ENCODE peak calls at places on chromosome 7, in nine cellular contexts. N is AG09309; D is HT1080; F is astrocyte of the spinal cord; K is activated CD8-positive, alpha-beta memory T cell treated with anti-CD3 and anti-CD28 coated beads for 24 hours; C is stimulated activated CD8-positive, alpha-beta memory T cell treated with anti-CD3 and anti-CD28 coated beads, Interleukin-2, amount 100 ng/mL, for 48 hours; S is activated T-cell treated with anti-CD3 and anti-CD28 coated beads, Interleukin-2, amount 50 U/mL, for 72 hours; H is HCT116; A is A549. G is an unnamed sample.

GRCh38 chr7:87886875-87887274 is 10.6 kb downstream of the DBF4 start:
- DNase-seq in H (peak; percentile 3), A (peak; percentile 41), D (peak; percentile 20), K (no peak), F (peak; percentile 67), S (no peak), N (peak; percentile 28), C (no peak), G (no peak)

GRCh38 chr7:6641305-6642035 is 4.4 kb downstream of the ZNF316 start:
- DNase-seq in K (no peak), F (no peak), D (no peak), C (no peak), N (no peak), A (no peak), S (no peak), H (no peak), G (no peak)

GRCh38 chr7:54956865-54957264 is 62.0 kb upstream of the EGFR start:
- DNase-seq in S (no peak), C (no peak), H (no peak), A (no peak), D (no peak), N (no peak), K (no peak), F (no peak), G (no peak)

GRCh38 chr7:99897688-99898357 is 21.0 kb upstream of the OR2AE1 start:
- DNase-seq in K (no peak), C (no peak), S (peak; percentile 8), D (no peak), H (no peak), A (no peak), F (no peak), N (no peak), G (no peak)

GRCh38 chr7:118312966-118313365 is 88.5 kb downstream of the ANKRD7 start:
- DNase-seq in C (no peak), H (no peak), K (no peak), S (peak; percentile 8), D (no peak), N (no peak), F (peak; percentile 30), A (no peak), G (no peak)

GRCh38 chr7:16747095-16747494 is 6.5 kb upstream of the TSPAN13 start:
- DNase-seq in D (no peak), H (no peak), C (no peak), A (no peak), F (no peak), S (no peak), K (no peak), N (no peak), G (no peak)

GRCh38 chr7:7321681-7322080 is 139.3 kb downstream of the C1GALT1 start:
- DNase-seq in D (peak; percentile 44), S (no peak), A (peak; percentile 29), F (peak; percentile 5), K (no peak), N (no peak), H (no peak), C (no peak), G (no peak)

GRCh38 chr7:129376076-129376777 is 58.0 kb upstream of the STRIP2 start:
- DNase-seq in N (no peak), S (peak; percentile 70), C (peak; percentile 29), K (no peak), H (peak; percentile 32), D (peak; percentile 17), A (peak; percentile 61), F (peak; percentile 27), G (peak; percentile 60)

GRCh38 chr7:7271094-7271874 is 88.9 kb downstream of the C1GALT1 start:
- DNase-seq in N (no peak), D (no peak), H (no peak), F (peak; percentile 17), K (no peak), C (no peak), S (no peak), A (no peak), G (no peak)

GRCh38 chr7:44325181-44325671 is at the start of gene CAMK2B:
- DNase-seq in A (no peak), H (no peak), D (no peak), K (no peak), N (no peak), C (no peak), F (no peak), S (no peak), G (no peak)

GRCh38 chr7:135601182-135601581 is 43.5 kb downstream of the NUP205 start:
- DNase-seq in S (no peak), C (no peak), K (no peak), F (peak; percentile 41), A (no peak), N (peak; percentile 4), H (no peak), D (no peak), G (no peak)

GRCh38 chr7:73829505-73829904 is 1.3 kb upstream of the CLDN4 start:
- DNase-seq in D (no peak), N (no peak), S (no peak), H (no peak), C (no peak), A (no peak), K (no peak), F (no peak), G (no peak)

GRCh38 chr7:29207469-29207868 is 12.9 kb downstream of the CHN2 start:
- DNase-seq in N (no peak), D (peak; percentile 19), A (no peak), H (no peak), C (no peak), F (peak; percentile 2), S (no peak), K (no peak), G (no peak)

GRCh38 chr7:2521952-2522591 is 2.5 kb downstream of the LFNG start:
- DNase-seq in K (peak; percentile 86), N (no peak), D (peak; percentile 63), F (no peak), S (peak; percentile 72), A (peak; percentile 51), H (no peak), C (peak; percentile 69), G (no peak)

GRCh38 chr7:47153076-47153475 is 428.8 kb downstream of the TNS3 start:
- DNase-seq in D (peak; percentile 57), C (no peak), N (peak; percentile 85), H (no peak), S (no peak), A (peak; percentile 49), K (no peak), F (peak; percentile 86), G (no peak)

GRCh38 chr7:73948287-73948686 is 79.7 kb upstream of the ELN start:
- DNase-seq in F (no peak), C (no peak), D (no peak), K (no peak), S (no peak), H (no peak), A (no peak), N (no peak), G (no peak)

GRCh38 chr7:41777894-41778596 is 75.2 kb upstream of the INHBA start:
- DNase-seq in K (no peak), N (no peak), D (no peak), F (no peak), C (no peak), H (no peak), S (no peak), A (no peak), G (no peak)

GRCh38 chr7:17502209-17502810 is 203.9 kb downstream of the AHR start:
- DNase-seq in A (no peak), S (no peak), F (no peak), H (no peak), N (no peak), C (no peak), K (no peak), D (no peak), G (no peak)

GRCh38 chr7:66500087-66500486 is 128.6 kb upstream of the KCTD7 start:
- DNase-seq in S (no peak), C (no peak), A (peak; percentile 61), N (no peak), K (no peak), H (peak; percentile 18), D (peak; percentile 56), F (no peak), G (no peak)